ENCODE peak calls at places on chromosomes 4 and X, in nine cellular contexts. F is K562; R is fibroblast of lung; K is Calu3; V is Jurkat, Clone E6-1; Y is GM20000; L is transverse colon; Q is HTR-8/SVneo; X is memory B cell. M is an unnamed sample.
A peak's percentile ranks its signal among the peaks of the same experiment; 100 is the strongest.

GRCh38 chr4:81651500-81651899 is 179.8 kb upstream of the RASGEF1B start:
- DNase-seq in X (no peak), V (peak; percentile 37), Y (no peak), Q (no peak), K (no peak), L (no peak), F (no peak), R (no peak), M (no peak)

GRCh38 chr4:7900351-7900750 is 39.3 kb downstream of the AFAP1 start:
- DNase-seq in V (no peak), Q (no peak), R (no peak), K (no peak), L (no peak), X (no peak), Y (no peak), F (no peak), M (no peak)

GRCh38 chr4:128393111-128393704 is 105.6 kb upstream of the PGRMC2 start:
- DNase-seq in V (no peak), K (no peak), X (no peak), R (peak; percentile 73), F (peak; percentile 32), L (no peak), Y (peak; percentile 21), Q (peak; percentile 42), M (no peak)

GRCh38 chr4:57156242-57156990 is 46.2 kb upstream of the IGFBP7 start:
- DNase-seq in Y (no peak), Q (peak; percentile 29), X (no peak), V (no peak), R (no peak), L (no peak), F (no peak), K (no peak), M (no peak)

GRCh38 chr4:87633239-87633638 is 16.8 kb upstream of the DMP1 start:
- DNase-seq in X (no peak), L (no peak), R (peak; percentile 67), F (peak; percentile 4), Q (peak; percentile 29), K (no peak), V (no peak), Y (no peak), M (no peak)

GRCh38 chr4:82402196-82402775 is 28.0 kb downstream of the HNRNPDL start:
- DNase-seq in Q (no peak), Y (no peak), V (no peak), R (no peak), K (no peak), L (no peak), F (no peak), X (no peak), M (no peak)

GRCh38 chr4:52376107-52376704 is 282.9 kb downstream of the USP46 start:
- DNase-seq in R (peak; percentile 68), L (no peak), Q (no peak), V (peak; percentile 41), F (peak; percentile 57), X (no peak), K (peak; percentile 14), Y (peak; percentile 18), M (no peak)

GRCh38 chrX:134158821-134159512 is 78.0 kb upstream of the CCDC160 start:
- DNase-seq in X (no peak), V (no peak), F (no peak), K (no peak), L (no peak), R (no peak), Q (no peak), Y (no peak), M (no peak)

GRCh38 chrX:40402771-40403533 is 177.8 kb upstream of the ATP6AP2 start:
- DNase-seq in R (peak; percentile 32), L (peak; percentile 21), V (no peak), Y (no peak), K (peak; percentile 1), X (no peak), Q (peak; percentile 11), F (peak; percentile 45), M (no peak)

GRCh38 chr4:10032625-10033024 is 11.3 kb upstream of the SLC2A9 start:
- DNase-seq in X (no peak), F (no peak), L (no peak), K (peak; percentile 52), V (no peak), Y (no peak), R (peak; percentile 22), Q (no peak), M (peak; percentile 58)

GRCh38 chr4:31917334-31917733 is 1197.2 kb downstream of the PCDH7 start:
- DNase-seq in L (no peak), X (no peak), V (no peak), K (no peak), R (no peak), F (no peak), Y (no peak), Q (no peak), M (no peak)

GRCh38 chr4:86334020-86334750 is 25.7 kb downstream of the MAPK10 start:
- DNase-seq in Q (no peak), Y (no peak), V (no peak), K (no peak), F (no peak), R (peak; percentile 9), X (no peak), L (no peak), M (no peak)

GRCh38 chrX:12779534-12779933 is 11.7 kb upstream of the PRPS2 start:
- DNase-seq in F (no peak), V (no peak), K (peak; percentile 40), R (no peak), L (no peak), X (no peak), Y (no peak), Q (no peak), M (no peak)

GRCh38 chr4:107916623-107917022 is 14.7 kb upstream of the CYP2U1 start:
- DNase-seq in K (no peak), Y (no peak), L (no peak), F (no peak), V (no peak), X (no peak), R (no peak), Q (no peak), M (no peak)

GRCh38 chr4:111330786-111331185 is 707.9 kb upstream of the PITX2 start:
- DNase-seq in Y (no peak), R (no peak), F (no peak), Q (no peak), V (no peak), X (no peak), L (no peak), K (no peak), M (no peak)

GRCh38 chrX:9315086-9315485 is 149.8 kb upstream of the TBL1X start:
- DNase-seq in R (no peak), L (no peak), X (no peak), V (no peak), K (no peak), F (no peak), Q (no peak), Y (no peak), M (no peak)

GRCh38 chrX:93673869-93674271 is at the start of gene FAM133A:
- DNase-seq in L (no peak), V (no peak), K (no peak), F (no peak), Y (no peak), Q (no peak), R (peak; percentile 6), X (no peak), M (no peak)

GRCh38 chr4:5953003-5953951 is 60.4 kb upstream of the CRMP1 start:
- DNase-seq in X (no peak), K (no peak), Y (no peak), R (no peak), F (no peak), L (no peak), Q (no peak), V (no peak), M (no peak)

GRCh38 chr4:142984871-142985585 is 138.9 kb upstream of the INPP4B start:
- DNase-seq in K (peak; percentile 39), R (peak; percentile 44), X (no peak), L (no peak), Q (peak; percentile 11), V (no peak), F (peak; percentile 1), Y (no peak), M (no peak)

GRCh38 chrX:72027914-72028307 is 103.8 kb downstream of the RTL5 start:
- DNase-seq in R (no peak), K (no peak), Q (no peak), F (no peak), Y (no peak), X (no peak), L (no peak), V (no peak), M (no peak)

GRCh38 chrX:129925305-129926092 is 19.5 kb downstream of the UTP14A start:
- DNase-seq in V (peak; percentile 67), Y (peak; percentile 46), L (peak; percentile 75), X (peak; percentile 70), Q (peak; percentile 10), K (peak; percentile 73), R (peak; percentile 86), F (peak; percentile 75), M (peak; percentile 60)

GRCh38 chrX:102697506-102697905 is 14.7 kb upstream of the GPRASP2 start:
- DNase-seq in K (no peak), Y (no peak), X (no peak), L (no peak), Q (no peak), R (peak; percentile 62), V (no peak), F (no peak), M (no peak)

GRCh38 chrX:111098874-111099273 is 2.9 kb downstream of the PAK3 start:
- DNase-seq in Y (peak; percentile 68), F (peak; percentile 60), L (peak; percentile 42), Q (no peak), X (no peak), R (peak; percentile 3), K (peak; percentile 60), V (peak; percentile 41), M (no peak)

GRCh38 chrX:9526965-9527364 is 62.1 kb downstream of the TBL1X start:
- DNase-seq in V (no peak), Q (no peak), Y (no peak), L (no peak), R (no peak), F (no peak), K (no peak), X (no peak), M (no peak)

GRCh38 chrX:110425222-110425621 is 66.6 kb downstream of the RTL9 start:
- DNase-seq in X (no peak), R (no peak), Y (no peak), K (no peak), L (no peak), V (no peak), Q (no peak), F (no peak), M (no peak)

GRCh38 chr4:3481113-3481531 is 18.0 kb downstream of the DOK7 start:
- DNase-seq in Q (no peak), L (no peak), K (no peak), X (no peak), R (no peak), V (no peak), F (no peak), Y (no peak), M (no peak)

GRCh38 chrX:131821945-131822622 is 201.0 kb upstream of the STK26 start:
- DNase-seq in X (peak; percentile 81), Q (no peak), V (no peak), Y (no peak), F (no peak), L (peak; percentile 84), K (no peak), R (no peak), M (no peak)

M was measured in left lobe of liver.